ENCODE peak calls at places on chromosomes 5 and 9, in six cellular contexts. I is lower leg skin, P is H7, E is skeletal muscle cell, Z is GM12878, V is heart right ventricle. Q is an unnamed sample.

GRCh38 chr5:5264727-5265126 is 124.6 kb downstream of the ADAMTS16 start:
- DNase-seq in I (no peak), P (no peak), E (no peak), Z (no peak), V (no peak), Q (no peak)

GRCh38 chr5:87807783-87808182 is 395.1 kb upstream of the CCNH start:
- DNase-seq in I (no peak), P (no peak), E (no peak), Z (no peak), V (no peak), Q (no peak)

GRCh38 chr5:124651663-124652513 is 94.6 kb downstream of the ZNF608 start:
- DNase-seq in I (peak; percentile 94), P (peak; percentile 95), E (peak; percentile 65), Z (no peak), V (peak; percentile 87), Q (peak; percentile 81)

GRCh38 chr9:96505316-96505991 is 55.5 kb downstream of the HABP4 start:
- DNase-seq in I (no peak), P (no peak), E (no peak), Z (no peak), V (no peak), Q (no peak)

GRCh38 chr9:116737137-116737546 is 50.0 kb downstream of the TRIM32 start:
- DNase-seq in I (peak; percentile 92), P (peak; percentile 94), E (peak; percentile 18), Z (peak; percentile 1), V (peak; percentile 82), Q (peak; percentile 79)

GRCh38 chr9:109192732-109193361 is 25.8 kb upstream of the FRRS1L start:
- DNase-seq in I (peak; percentile 52), P (peak; percentile 80), E (no peak), Z (no peak), V (no peak), Q (peak; percentile 32)

GRCh38 chr9:38362912-38363588 is 29.5 kb upstream of the ALDH1B1 start:
- DNase-seq in I (peak; percentile 83), P (peak; percentile 52), E (peak; percentile 57), Z (peak; percentile 35), V (no peak), Q (peak; percentile 73)

GRCh38 chr5:171390883-171391677 is 3.4 kb downstream of the NPM1 start:
- DNase-seq in I (no peak), P (no peak), E (no peak), Z (no peak), V (no peak), Q (no peak)

GRCh38 chr9:33221568-33221884 is 18.4 kb upstream of the SPINK4 start:
- DNase-seq in I (no peak), P (no peak), E (no peak), Z (no peak), V (no peak), Q (no peak)

GRCh38 chr5:80399553-80400239 is 8.2 kb upstream of the ZFYVE16 start:
- DNase-seq in I (no peak), P (no peak), E (no peak), Z (peak; percentile 43), V (no peak), Q (peak; percentile 61)

GRCh38 chr9:6758418-6759113 is 793 bp downstream of the KDM4C start:
- DNase-seq in I (peak; percentile 91), P (peak; percentile 56), E (no peak), Z (no peak), V (peak; percentile 33), Q (peak; percentile 80)

GRCh38 chr9:38032266-38032830 is 36.7 kb downstream of the SHB start:
- DNase-seq in I (no peak), P (peak; percentile 51), E (no peak), Z (no peak), V (no peak), Q (no peak)

GRCh38 chr5:68285857-68286611 is 70.5 kb downstream of the PIK3R1 start:
- DNase-seq in I (no peak), P (no peak), E (no peak), Z (no peak), V (no peak), Q (peak; percentile 69)

GRCh38 chr5:156391139-156391538 is 64.2 kb downstream of the SGCD start:
- DNase-seq in I (no peak), P (no peak), E (peak; percentile 78), Z (no peak), V (no peak), Q (no peak)

GRCh38 chr5:16507716-16508115 is 42.1 kb upstream of the ZNF622 start:
- DNase-seq in I (no peak), P (no peak), E (no peak), Z (no peak), V (no peak), Q (no peak)

GRCh38 chr5:135041145-135041587 is 7.1 kb upstream of the PITX1 start:
- DNase-seq in I (no peak), P (no peak), E (no peak), Z (no peak), V (no peak), Q (no peak)

GRCh38 chr5:55865831-55866230 is 14.7 kb downstream of the IL31RA start:
- DNase-seq in I (no peak), P (no peak), E (no peak), Z (no peak), V (no peak), Q (no peak)

GRCh38 chr5:169416583-169417196 is 115.8 kb upstream of the SLIT3 start:
- DNase-seq in I (peak; percentile 88), P (no peak), E (peak; percentile 98), Z (peak; percentile 44), V (peak; percentile 43), Q (peak; percentile 85)

GRCh38 chr5:145867806-145868205 is 5.0 kb downstream of the GRXCR2 start:
- DNase-seq in I (no peak), P (no peak), E (no peak), Z (no peak), V (no peak), Q (no peak)

GRCh38 chr9:22203371-22204138 is 194.4 kb upstream of the CDKN2B start:
- DNase-seq in I (no peak), P (no peak), E (no peak), Z (no peak), V (no peak), Q (no peak)

GRCh38 chr5:28286566-28286965 is 1248.2 kb upstream of the CDH9 start:
- DNase-seq in I (no peak), P (no peak), E (no peak), Z (no peak), V (no peak), Q (no peak)

GRCh38 chr5:95641803-95642220 is 4.8 kb upstream of the RFESD start:
- DNase-seq in I (no peak), P (no peak), E (peak; percentile 75), Z (no peak), V (no peak), Q (no peak)

GRCh38 chr5:392431-392988 is 50.5 kb upstream of the EXOC3 start:
- DNase-seq in I (peak; percentile 83), P (peak; percentile 66), E (no peak), Z (peak; percentile 95), V (no peak), Q (peak; percentile 98)

GRCh38 chr9:108889649-108890067 is 27.6 kb downstream of the ACTL7A start:
- DNase-seq in I (no peak), P (no peak), E (peak; percentile 11), Z (no peak), V (no peak), Q (no peak)

GRCh38 chr5:8097146-8097545 is 228.2 kb downstream of the MTRR start:
- DNase-seq in I (no peak), P (no peak), E (no peak), Z (no peak), V (no peak), Q (no peak)

GRCh38 chr9:129666575-129666974 is 1.1 kb downstream of the PRRX2 start:
- DNase-seq in I (no peak), P (peak; percentile 87), E (no peak), Z (no peak), V (no peak), Q (no peak)

GRCh38 chr9:129667378-129667777 is 1.9 kb downstream of the PRRX2 start:
- DNase-seq in I (no peak), P (no peak), E (no peak), Z (no peak), V (no peak), Q (no peak)

GRCh38 chr9:129665814-129666511 is 516 bp downstream of the PRRX2 start:
- DNase-seq in I (peak; percentile 89), P (peak; percentile 84), E (no peak), Z (no peak), V (no peak), Q (no peak)

GRCh38 chr9:129669141-129669718 is 3.8 kb downstream of the PRRX2 start:
- DNase-seq in I (no peak), P (peak; percentile 59), E (peak; percentile 27), Z (no peak), V (no peak), Q (no peak)

DNA sequence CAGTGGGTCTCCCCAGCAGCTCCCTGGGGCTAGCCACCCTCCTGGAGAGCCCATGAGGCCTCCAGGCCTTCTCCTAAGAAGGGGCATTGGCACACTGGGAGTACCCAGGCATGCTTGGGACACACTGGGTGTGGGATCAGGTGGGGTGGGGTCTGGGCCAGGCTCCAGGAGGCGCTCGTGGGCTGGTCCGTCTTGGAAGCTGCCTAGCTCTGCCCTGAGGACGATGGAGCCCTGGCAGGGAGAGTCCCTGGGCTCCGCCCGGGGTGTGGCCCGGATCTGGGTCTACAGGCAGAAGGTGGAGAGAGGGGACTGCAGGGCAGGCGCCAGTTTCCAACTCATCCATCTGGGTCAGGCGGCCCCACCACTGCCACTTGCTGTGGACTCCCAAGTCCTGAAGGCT is 2.4 kb downstream of the PRRX2 start:
- DNase-seq in I (no peak), P (peak; percentile 67), E (no peak), Z (no peak), V (no peak), Q (no peak)
- H3K4me3 ChIP-seq in I (no peak overlapping the region), P (no peak overlapping the region), E (no peak overlapping the region), Z (no peak overlapping the region), V (no peak overlapping the region), Q (no peak overlapping the region)

GRCh38 chr5:142426129-142426641 is 101.4 kb upstream of the SPRY4 start:
- DNase-seq in I (peak; percentile 89), P (no peak), E (no peak), Z (no peak), V (peak; percentile 60), Q (no peak)
- H3K4me3 ChIP-seq in I (no peak overlapping the region), P (no peak overlapping the region), E (no peak overlapping the region), Z (no peak overlapping the region), V (peak overlapping the region; percentile 18), Q (no peak overlapping the region)

DNA sequence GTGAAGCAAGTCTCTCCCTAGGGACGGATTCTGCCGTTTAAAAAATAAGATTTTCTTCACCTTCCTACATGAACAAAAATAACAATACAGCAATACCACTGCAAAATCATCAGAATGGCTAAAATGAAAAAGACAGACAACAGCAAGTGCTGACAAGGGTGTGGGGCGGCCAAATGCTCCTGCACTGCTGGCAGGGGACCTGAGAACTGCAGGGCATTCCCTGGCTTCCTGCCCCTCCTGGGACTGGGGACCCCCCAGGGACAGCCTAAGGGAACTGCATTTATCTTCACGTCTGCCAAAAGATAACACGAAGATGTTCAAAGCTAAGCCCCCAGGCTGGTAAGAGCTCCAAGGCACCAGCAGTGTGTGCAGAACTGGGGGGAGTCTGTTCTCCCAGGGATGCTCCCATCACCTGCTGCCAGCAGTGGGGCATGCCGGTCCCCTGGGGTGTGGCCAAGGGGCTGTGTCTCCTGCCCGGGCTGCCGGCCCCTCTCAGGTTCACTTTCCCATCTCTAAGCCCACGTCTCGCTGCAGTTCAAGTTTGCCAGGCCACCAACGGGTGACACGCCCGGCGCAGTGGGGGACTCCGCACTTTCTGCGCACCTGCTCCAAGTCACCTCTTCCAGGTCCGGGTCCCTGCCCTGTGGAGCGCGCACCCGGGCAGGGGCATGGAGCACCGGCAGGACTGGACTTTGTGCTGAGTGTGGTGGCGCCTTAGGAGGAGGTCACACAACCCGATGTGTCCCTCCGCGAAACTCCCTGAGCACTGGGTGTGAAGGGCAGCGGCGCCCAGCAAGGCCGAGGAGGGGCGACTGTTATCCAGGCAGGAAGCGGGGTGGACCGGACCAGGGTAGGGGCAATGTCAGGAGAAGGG is 4.5 kb upstream of the EGFL7 start:
- DNase-seq in I (no peak), P (no peak), E (no peak), Z (no peak), V (peak; percentile 36), Q (no peak)
- H3K4me3 ChIP-seq in I (peak overlapping the region; percentile 3), P (no peak overlapping the region), E (no peak overlapping the region), Z (no peak overlapping the region), V (peak overlapping the region; percentile 79), Q (no peak overlapping the region)

GRCh38 chr9:115104908-115105307 is 13.0 kb downstream of the TNC start:
- DNase-seq in I (no peak), P (no peak), E (peak; percentile 32), Z (no peak), V (no peak), Q (no peak)
- H3K4me3 ChIP-seq in I (no peak overlapping the region), P (no peak overlapping the region), E (no peak overlapping the region), Z (no peak overlapping the region), V (no peak overlapping the region), Q (no peak overlapping the region)